ENCODE peak calls at places on chromosomes 5 and 9, in six cellular contexts. P, Q, I, Z, G and B are unnamed samples.

GRCh38 chr5:78602400-78602799 is 46.2 kb downstream of the LHFPL2 start:
- DNase-seq in P (no peak), Q (no peak), I (no peak), Z (no peak), G (no peak), B (no peak)

GRCh38 chr9:127449332-127449966 is 1.8 kb downstream of the RPL12 start:
- DNase-seq in P (no peak), Q (no peak), I (no peak), Z (no peak), G (no peak), B (no peak)

GRCh38 chr5:57113486-57113885 is 60.4 kb upstream of the GPBP1 start:
- DNase-seq in P (no peak), Q (no peak), I (no peak), Z (no peak), G (no peak), B (no peak)

GRCh38 chr5:145941677-145942130 is 5.3 kb downstream of the SH3RF2 start:
- DNase-seq in P (peak; percentile 61), Q (no peak), I (no peak), Z (no peak), G (no peak), B (peak; percentile 14)

GRCh38 chr9:112084334-112084733 is 90.8 kb downstream of the SUSD1 start:
- DNase-seq in P (no peak), Q (no peak), I (no peak), Z (no peak), G (no peak), B (no peak)

GRCh38 chr5:160702856-160703453 is 149.1 kb downstream of the ATP10B start:
- DNase-seq in P (no peak), Q (no peak), I (no peak), Z (no peak), G (no peak), B (no peak)

GRCh38 chr5:122202952-122203351 is 73.6 kb downstream of the ZNF474 start:
- DNase-seq in P (peak; percentile 59), Q (no peak), I (no peak), Z (no peak), G (no peak), B (no peak)

GRCh38 chr5:113608113-113608551 is 94.6 kb downstream of the YTHDC2 start:
- DNase-seq in P (peak; percentile 13), Q (no peak), I (no peak), Z (no peak), G (no peak), B (no peak)

GRCh38 chr5:103393131-103393754 is 134.7 kb downstream of the MACIR start:
- DNase-seq in P (peak; percentile 45), Q (no peak), I (no peak), Z (no peak), G (peak; percentile 27), B (no peak)

GRCh38 chr9:71001780-71002386 is 119.5 kb downstream of the TRPM3 start:
- DNase-seq in P (peak; percentile 33), Q (no peak), I (no peak), Z (peak; percentile 63), G (peak; percentile 8), B (peak; percentile 55)

GRCh38 chr5:54628049-54628448 is 110.5 kb downstream of the SNX18 start:
- DNase-seq in P (no peak), Q (no peak), I (no peak), Z (no peak), G (no peak), B (no peak)